ENCODE peak calls at places on chromosomes 3 and 15, in seven cellular contexts. One of them, this sample, is unnamed.

GRCh38 chr3:107699682-107700081 is 176.9 kb downstream of the BBX start:
- DNase-seq in mesothelial cell of epicardium: no peak
- DNase-seq in fibroblast of the aortic adventitia: peak
- DNase-seq in heart right ventricle: no peak
- DNase-seq in heart left ventricle: no peak
- DNase-seq in progenitor cell of endocrine pancreas: no peak
- DNase-seq in K562: no peak
- DNase-seq in this sample: no peak

GRCh38 chr15:85470549-85471271 is 90.3 kb downstream of the AKAP13 start:
- DNase-seq in fibroblast of the aortic adventitia: no peak
- DNase-seq in K562: no peak
- DNase-seq in mesothelial cell of epicardium: no peak
- DNase-seq in heart right ventricle: no peak
- DNase-seq in heart left ventricle: no peak
- DNase-seq in progenitor cell of endocrine pancreas: no peak
- DNase-seq in this sample: no peak

GRCh38 chr3:123745184-123745855 is 138.8 kb downstream of the MYLK start:
- DNase-seq in mesothelial cell of epicardium: no peak
- DNase-seq in heart right ventricle: no peak
- DNase-seq in fibroblast of the aortic adventitia: peak
- DNase-seq in progenitor cell of endocrine pancreas: no peak
- DNase-seq in heart left ventricle: no peak
- DNase-seq in K562: no peak
- DNase-seq in this sample: no peak

GRCh38 chr3:13404625-13405452 is 15.3 kb downstream of the NUP210 start:
- DNase-seq in fibroblast of the aortic adventitia: no peak
- DNase-seq in progenitor cell of endocrine pancreas: no peak
- DNase-seq in heart left ventricle: no peak
- DNase-seq in K562: peak
- DNase-seq in heart right ventricle: no peak
- DNase-seq in mesothelial cell of epicardium: no peak
- DNase-seq in this sample: no peak

GRCh38 chr15:70879386-70879785 is 12.8 kb downstream of the THAP10 start:
- DNase-seq in fibroblast of the aortic adventitia: peak
- DNase-seq in K562: no peak
- DNase-seq in mesothelial cell of epicardium: no peak
- DNase-seq in heart right ventricle: no peak
- DNase-seq in progenitor cell of endocrine pancreas: no peak
- DNase-seq in heart left ventricle: no peak
- DNase-seq in this sample: no peak

GRCh38 chr3:14531856-14532395 is 8.2 kb downstream of the GRIP2 start:
- DNase-seq in fibroblast of the aortic adventitia: no peak
- DNase-seq in progenitor cell of endocrine pancreas: no peak
- DNase-seq in heart left ventricle: no peak
- DNase-seq in heart right ventricle: no peak
- DNase-seq in K562: no peak
- DNase-seq in mesothelial cell of epicardium: no peak
- DNase-seq in this sample: peak

GRCh38 chr3:65433480-65433879 is 605.2 kb downstream of the MAGI1 start:
- DNase-seq in progenitor cell of endocrine pancreas: no peak
- DNase-seq in heart right ventricle: no peak
- DNase-seq in mesothelial cell of epicardium: no peak
- DNase-seq in K562: no peak
- DNase-seq in fibroblast of the aortic adventitia: no peak
- DNase-seq in heart left ventricle: no peak
- DNase-seq in this sample: no peak

GRCh38 chr15:53114960-53115359 is 324.8 kb upstream of the ONECUT1 start:
- DNase-seq in heart right ventricle: no peak
- DNase-seq in K562: no peak
- DNase-seq in fibroblast of the aortic adventitia: no peak
- DNase-seq in mesothelial cell of epicardium: no peak
- DNase-seq in heart left ventricle: no peak
- DNase-seq in progenitor cell of endocrine pancreas: no peak
- DNase-seq in this sample: no peak

GRCh38 chr3:165336786-165337185 is 140.6 kb upstream of the SLITRK3 start:
- DNase-seq in fibroblast of the aortic adventitia: no peak
- DNase-seq in progenitor cell of endocrine pancreas: no peak
- DNase-seq in mesothelial cell of epicardium: no peak
- DNase-seq in heart left ventricle: no peak
- DNase-seq in heart right ventricle: no peak
- DNase-seq in K562: no peak
- DNase-seq in this sample: no peak

GRCh38 chr3:165343185-165343584 is 147.0 kb upstream of the SLITRK3 start:
- DNase-seq in heart left ventricle: no peak
- DNase-seq in mesothelial cell of epicardium: no peak
- DNase-seq in progenitor cell of endocrine pancreas: no peak
- DNase-seq in fibroblast of the aortic adventitia: no peak
- DNase-seq in heart right ventricle: no peak
- DNase-seq in K562: no peak
- DNase-seq in this sample: no peak

GRCh38 chr3:165339753-165340152 is 143.6 kb upstream of the SLITRK3 start:
- DNase-seq in K562: no peak
- DNase-seq in progenitor cell of endocrine pancreas: no peak
- DNase-seq in mesothelial cell of epicardium: no peak
- DNase-seq in heart left ventricle: no peak
- DNase-seq in heart right ventricle: no peak
- DNase-seq in fibroblast of the aortic adventitia: peak
- DNase-seq in this sample: no peak
- TF ChIP-seq CTCF in K562: no peak
- TF ChIP-seq CTCF in progenitor cell of endocrine pancreas: peak
- TF ChIP-seq CTCF in mesothelial cell of epicardium: no peak
- TF ChIP-seq CTCF in heart left ventricle: no peak
- TF ChIP-seq CTCF in heart right ventricle: peak
- TF ChIP-seq CTCF in fibroblast of the aortic adventitia: peak
- TF ChIP-seq CTCF in this sample: no peak

DNA sequence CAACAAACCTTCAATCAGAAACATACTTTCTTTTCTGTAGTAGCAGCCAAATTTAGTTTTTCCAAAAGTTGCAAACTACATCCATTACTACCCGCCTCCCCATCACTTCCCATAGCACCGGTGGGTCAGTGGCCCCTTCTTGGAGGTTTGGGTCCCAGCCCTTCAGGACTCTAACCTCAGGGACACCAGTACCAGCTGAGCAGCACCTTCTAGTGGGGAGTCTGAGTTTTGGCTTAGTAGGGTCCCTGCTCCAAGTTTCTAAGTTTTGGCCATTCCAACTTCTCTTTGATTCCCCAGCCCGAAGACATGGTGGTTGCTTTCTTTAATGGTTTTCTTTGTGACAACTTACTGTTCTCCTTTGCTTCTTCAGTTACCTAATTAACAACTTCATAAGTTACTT is 160.6 kb downstream of the ECT2 start:
- DNase-seq in heart left ventricle: no peak
- DNase-seq in fibroblast of the aortic adventitia: no peak
- DNase-seq in mesothelial cell of epicardium: no peak
- DNase-seq in heart right ventricle: no peak
- DNase-seq in progenitor cell of endocrine pancreas: no peak
- DNase-seq in K562: no peak
- DNase-seq in this sample: no peak
- TF ChIP-seq CTCF in heart left ventricle: no peak
- TF ChIP-seq CTCF in fibroblast of the aortic adventitia: no peak
- TF ChIP-seq CTCF in mesothelial cell of epicardium: no peak
- TF ChIP-seq CTCF in heart right ventricle: no peak
- TF ChIP-seq CTCF in progenitor cell of endocrine pancreas: no peak
- TF ChIP-seq CTCF in K562: peak
- TF ChIP-seq CTCF in this sample: no peak

DNA sequence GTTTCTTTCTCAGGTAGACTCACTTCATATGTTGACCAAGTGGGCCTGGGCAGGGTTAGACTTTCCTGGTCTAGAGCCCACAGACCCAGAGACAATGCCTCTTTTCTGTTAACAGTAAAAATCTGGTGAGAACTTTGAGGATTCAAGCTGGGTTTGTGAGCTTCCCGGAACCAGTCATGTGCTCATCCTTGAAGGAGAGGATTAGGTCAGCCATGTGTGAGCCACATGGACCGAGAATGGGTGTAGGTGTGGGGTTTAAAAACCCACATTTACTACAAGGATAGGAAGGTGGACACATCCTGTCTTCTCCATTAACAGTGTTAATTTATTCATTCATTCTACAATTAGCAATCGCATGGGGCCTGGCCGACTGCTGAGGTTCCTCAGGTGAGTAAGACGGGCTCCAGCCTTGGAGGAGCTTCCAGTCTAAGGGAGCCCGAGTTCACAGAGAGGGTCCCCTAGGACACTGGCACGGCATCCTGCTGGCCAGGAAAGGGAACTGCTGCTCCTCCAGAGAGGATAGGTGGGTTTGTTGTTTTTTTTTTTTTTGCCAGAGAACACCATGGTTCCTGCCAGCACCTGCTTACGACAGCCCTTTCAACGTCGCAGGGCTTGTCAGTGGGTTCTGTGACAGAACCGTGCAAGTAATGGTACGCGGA is 69.0 kb downstream of the SQOR start:
- DNase-seq in K562: no peak
- DNase-seq in heart left ventricle: no peak
- DNase-seq in progenitor cell of endocrine pancreas: no peak
- DNase-seq in mesothelial cell of epicardium: no peak
- DNase-seq in heart right ventricle: no peak
- DNase-seq in fibroblast of the aortic adventitia: no peak
- DNase-seq in this sample: no peak
- TF ChIP-seq CTCF in K562: no peak
- TF ChIP-seq CTCF in heart left ventricle: no peak
- TF ChIP-seq CTCF in progenitor cell of endocrine pancreas: peak
- TF ChIP-seq CTCF in mesothelial cell of epicardium: no peak
- TF ChIP-seq CTCF in heart right ventricle: no peak
- TF ChIP-seq CTCF in fibroblast of the aortic adventitia: no peak
- TF ChIP-seq CTCF in this sample: peak

GRCh38 chr3:40642812-40643211 is 118.1 kb downstream of the ZNF621 start:
- DNase-seq in heart right ventricle: no peak
- DNase-seq in progenitor cell of endocrine pancreas: no peak
- DNase-seq in heart left ventricle: no peak
- DNase-seq in mesothelial cell of epicardium: no peak
- DNase-seq in K562: no peak
- DNase-seq in fibroblast of the aortic adventitia: no peak
- DNase-seq in this sample: no peak
- TF ChIP-seq CTCF in heart right ventricle: no peak
- TF ChIP-seq CTCF in progenitor cell of endocrine pancreas: no peak
- TF ChIP-seq CTCF in heart left ventricle: no peak
- TF ChIP-seq CTCF in mesothelial cell of epicardium: no peak
- TF ChIP-seq CTCF in K562: peak
- TF ChIP-seq CTCF in fibroblast of the aortic adventitia: no peak
- TF ChIP-seq CTCF in this sample: no peak

GRCh38 chr3:52144796-52145735 is 9.2 kb downstream of the POC1A start:
- DNase-seq in heart left ventricle: no peak
- DNase-seq in mesothelial cell of epicardium: no peak
- DNase-seq in K562: no peak
- DNase-seq in heart right ventricle: no peak
- DNase-seq in progenitor cell of endocrine pancreas: no peak
- DNase-seq in fibroblast of the aortic adventitia: no peak
- DNase-seq in this sample: no peak

GRCh38 chr3:52144034-52144795 is 10.0 kb downstream of the POC1A start:
- DNase-seq in heart left ventricle: peak
- DNase-seq in K562: peak
- DNase-seq in mesothelial cell of epicardium: peak
- DNase-seq in fibroblast of the aortic adventitia: peak
- DNase-seq in progenitor cell of endocrine pancreas: peak
- DNase-seq in heart right ventricle: peak
- DNase-seq in this sample: peak

GRCh38 chr3:52143156-52143555 is 11.1 kb downstream of the POC1A start:
- DNase-seq in fibroblast of the aortic adventitia: no peak
- DNase-seq in progenitor cell of endocrine pancreas: no peak
- DNase-seq in mesothelial cell of epicardium: no peak
- DNase-seq in heart right ventricle: no peak
- DNase-seq in heart left ventricle: no peak
- DNase-seq in K562: no peak
- DNase-seq in this sample: no peak

GRCh38 chr3:52141751-52142150 is 12.5 kb downstream of the POC1A start:
- DNase-seq in K562: no peak
- DNase-seq in heart left ventricle: no peak
- DNase-seq in fibroblast of the aortic adventitia: no peak
- DNase-seq in progenitor cell of endocrine pancreas: no peak
- DNase-seq in heart right ventricle: no peak
- DNase-seq in mesothelial cell of epicardium: no peak
- DNase-seq in this sample: no peak

GRCh38 chr3:52143616-52144015 is 10.6 kb downstream of the POC1A start:
- DNase-seq in progenitor cell of endocrine pancreas: no peak
- DNase-seq in heart left ventricle: no peak
- DNase-seq in fibroblast of the aortic adventitia: no peak
- DNase-seq in mesothelial cell of epicardium: no peak
- DNase-seq in heart right ventricle: no peak
- DNase-seq in K562: no peak
- DNase-seq in this sample: no peak
- TF ChIP-seq CTCF in progenitor cell of endocrine pancreas: no peak
- TF ChIP-seq CTCF in heart left ventricle: no peak
- TF ChIP-seq CTCF in fibroblast of the aortic adventitia: no peak
- TF ChIP-seq CTCF in mesothelial cell of epicardium: no peak
- TF ChIP-seq CTCF in heart right ventricle: no peak
- TF ChIP-seq CTCF in K562: no peak
- TF ChIP-seq CTCF in this sample: no peak

DNA sequence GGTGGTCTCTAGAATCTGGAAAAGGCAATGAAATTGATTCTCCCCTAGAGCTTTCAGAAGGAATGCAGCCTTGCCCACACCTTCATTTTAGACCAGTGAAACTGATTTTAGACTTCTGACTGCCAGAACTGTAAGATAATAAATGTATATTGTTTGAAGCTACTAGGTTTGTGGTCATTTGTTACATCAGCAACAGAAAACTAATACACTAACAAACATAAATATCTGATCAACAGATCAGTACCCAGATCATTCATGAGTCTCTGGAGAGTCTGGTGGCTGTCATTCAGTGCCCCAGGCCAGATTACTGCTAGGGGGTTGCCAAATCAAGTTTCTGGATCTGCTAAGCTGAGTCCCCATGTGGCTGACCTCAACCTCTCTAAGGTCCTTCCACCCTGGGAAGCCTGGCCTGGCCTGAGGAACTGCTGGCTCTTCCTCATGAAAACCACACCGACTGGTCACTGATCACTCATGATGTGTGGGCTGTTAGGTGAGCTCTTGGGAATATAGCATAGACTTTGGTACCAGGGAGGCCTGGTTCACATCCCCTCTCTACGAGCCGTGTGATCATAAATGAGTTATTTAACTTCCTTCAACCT is 11.1 kb upstream of the LACTB start:
- DNase-seq in K562: no peak
- DNase-seq in heart right ventricle: no peak
- DNase-seq in heart left ventricle: no peak
- DNase-seq in mesothelial cell of epicardium: no peak
- DNase-seq in fibroblast of the aortic adventitia: no peak
- DNase-seq in progenitor cell of endocrine pancreas: no peak
- DNase-seq in this sample: no peak
- TF ChIP-seq CTCF in K562: no peak
- TF ChIP-seq CTCF in heart right ventricle: no peak
- TF ChIP-seq CTCF in heart left ventricle: no peak
- TF ChIP-seq CTCF in mesothelial cell of epicardium: no peak
- TF ChIP-seq CTCF in fibroblast of the aortic adventitia: no peak
- TF ChIP-seq CTCF in progenitor cell of endocrine pancreas: no peak
- TF ChIP-seq CTCF in this sample: no peak

GRCh38 chr3:195558602-195559001 is 15.5 kb upstream of the PPP1R2 start:
- DNase-seq in K562: peak
- DNase-seq in fibroblast of the aortic adventitia: peak
- DNase-seq in heart right ventricle: no peak
- DNase-seq in mesothelial cell of epicardium: no peak
- DNase-seq in progenitor cell of endocrine pancreas: no peak
- DNase-seq in heart left ventricle: no peak
- DNase-seq in this sample: no peak
- TF ChIP-seq CTCF in K562: peak
- TF ChIP-seq CTCF in fibroblast of the aortic adventitia: peak
- TF ChIP-seq CTCF in heart right ventricle: peak
- TF ChIP-seq CTCF in mesothelial cell of epicardium: no peak
- TF ChIP-seq CTCF in progenitor cell of endocrine pancreas: peak
- TF ChIP-seq CTCF in heart left ventricle: peak
- TF ChIP-seq CTCF in this sample: no peak